ENCODE peak calls at places on chromosomes 3 and 15, in seven cellular contexts. A is choroid plexus epithelial cell, W is heart left ventricle, X is lower leg skin, D is colonic mucosa, Y is breast epithelium, C is cardiac fibroblast. B is an unnamed sample.

GRCh38 chr3:124234852-124235252 is 242.9 kb upstream of the ROPN1 start:
- DNase-seq in A (no peak), W (peak), X (no peak), D (no peak), Y (no peak), C (peak), B (no peak)

GRCh38 chr15:92796163-92796611 is 103.9 kb upstream of the CHD2 start:
- DNase-seq in A (no peak), W (no peak), X (no peak), D (no peak), Y (no peak), C (no peak), B (no peak)

GRCh38 chr3:46442591-46443530 is 21.8 kb downstream of the LTF start:
- DNase-seq in A (no peak), W (no peak), X (no peak), D (peak), Y (no peak), C (peak), B (peak)

GRCh38 chr3:144104146-144104545 is 132.5 kb downstream of the DIPK2A start:
- DNase-seq in A (no peak), W (no peak), X (no peak), D (no peak), Y (no peak), C (no peak), B (no peak)

GRCh38 chr3:161893972-161894371 is 397.4 kb downstream of the OTOL1 start:
- DNase-seq in A (peak), W (no peak), X (no peak), D (no peak), Y (no peak), C (peak), B (no peak)

GRCh38 chr3:151931171-151931570 is 57.7 kb downstream of the SUCNR1 start:
- DNase-seq in A (peak), W (no peak), X (no peak), D (no peak), Y (no peak), C (peak), B (no peak)

GRCh38 chr15:65066635-65067333 is 1.0 kb downstream of the RASL12 start:
- DNase-seq in A (no peak), W (peak), X (no peak), D (no peak), Y (no peak), C (no peak), B (no peak)

GRCh38 chr15:99962006-99962561 is 228.8 kb upstream of the LYSMD4 start:
- DNase-seq in A (no peak), W (no peak), X (peak), D (peak), Y (no peak), C (no peak), B (no peak)

GRCh38 chr3:115004201-115005140 is 142.6 kb downstream of the ZBTB20 start:
- DNase-seq in A (no peak), W (no peak), X (no peak), D (no peak), Y (no peak), C (no peak), B (no peak)

GRCh38 chr15:80618666-80619481 is 76.2 kb upstream of the ABHD17C start:
- DNase-seq in A (no peak), W (no peak), X (no peak), D (no peak), Y (no peak), C (no peak), B (no peak)

GRCh38 chr15:71357357-71357756 is 242.1 kb downstream of the THSD4 start:
- DNase-seq in A (no peak), W (peak), X (no peak), D (peak), Y (no peak), C (no peak), B (no peak)

GRCh38 chr3:165206454-165207266 is 10.5 kb upstream of the SLITRK3 start:
- DNase-seq in A (peak), W (peak), X (peak), D (peak), Y (peak), C (peak), B (peak)

GRCh38 chr3:37591130-37591865 is 270.4 kb upstream of the CTDSPL start:
- DNase-seq in A (no peak), W (peak), X (no peak), D (peak), Y (no peak), C (peak), B (no peak)

GRCh38 chr3:182837855-182838454 is 44.7 kb downstream of the ATP11B start:
- DNase-seq in A (peak), W (no peak), X (no peak), D (no peak), Y (no peak), C (peak), B (peak)

GRCh38 chr3:4220050-4220449 is 83.1 kb upstream of the SETMAR start:
- DNase-seq in A (no peak), W (no peak), X (no peak), D (no peak), Y (no peak), C (no peak), B (no peak)

GRCh38 chr15:63879211-63879610 is 45.5 kb upstream of the HERC1 start:
- DNase-seq in A (no peak), W (no peak), X (no peak), D (no peak), Y (no peak), C (no peak), B (no peak)

GRCh38 chr15:66720206-66721010 is 18.4 kb downstream of the SMAD6 start:
- DNase-seq in A (peak), W (no peak), X (no peak), D (no peak), Y (no peak), C (peak), B (no peak)

GRCh38 chr3:14461748-14462324 is 59.4 kb downstream of the SLC6A6 start:
- DNase-seq in A (peak), W (peak), X (no peak), D (peak), Y (no peak), C (peak), B (peak)

GRCh38 chr3:173650596-173650995 is 253.1 kb downstream of the NLGN1 start:
- DNase-seq in A (no peak), W (no peak), X (no peak), D (no peak), Y (no peak), C (no peak), B (no peak)

GRCh38 chr3:174441588-174442316 is 417.4 kb upstream of the NAALADL2 start:
- DNase-seq in A (peak), W (no peak), X (no peak), D (no peak), Y (no peak), C (peak), B (no peak)

GRCh38 chr3:197028711-197029510 is 706 bp downstream of the MELTF start:
- DNase-seq in A (no peak), W (no peak), X (no peak), D (peak), Y (no peak), C (no peak), B (no peak)

GRCh38 chr3:125045965-125046364 is 9.8 kb downstream of the HEG1 start:
- DNase-seq in A (peak), W (no peak), X (no peak), D (no peak), Y (no peak), C (peak), B (no peak)

GRCh38 chr15:51499379-51499976 is 123.1 kb downstream of the DMXL2 start:
- DNase-seq in A (peak), W (no peak), X (no peak), D (no peak), Y (no peak), C (peak), B (no peak)

GRCh38 chr15:40087991-40088928 is 20.4 kb downstream of the BMF start:
- DNase-seq in A (peak), W (peak), X (peak), D (no peak), Y (no peak), C (peak), B (no peak)

GRCh38 chr3:32820430-32820829 is 2.6 kb downstream of the TRIM71 start:
- DNase-seq in A (no peak), W (no peak), X (no peak), D (no peak), Y (no peak), C (no peak), B (no peak)

GRCh38 chr3:32822609-32823498 is 5.1 kb downstream of the TRIM71 start:
- DNase-seq in A (no peak), W (no peak), X (no peak), D (no peak), Y (no peak), C (no peak), B (no peak)

GRCh38 chr3:32819581-32820348 is 2.0 kb downstream of the TRIM71 start:
- DNase-seq in A (no peak), W (no peak), X (no peak), D (no peak), Y (no peak), C (no peak), B (no peak)

GRCh38 chr3:32821686-32822296 is 4.0 kb downstream of the TRIM71 start:
- DNase-seq in A (no peak), W (no peak), X (no peak), D (no peak), Y (no peak), C (no peak), B (no peak)

DNA sequence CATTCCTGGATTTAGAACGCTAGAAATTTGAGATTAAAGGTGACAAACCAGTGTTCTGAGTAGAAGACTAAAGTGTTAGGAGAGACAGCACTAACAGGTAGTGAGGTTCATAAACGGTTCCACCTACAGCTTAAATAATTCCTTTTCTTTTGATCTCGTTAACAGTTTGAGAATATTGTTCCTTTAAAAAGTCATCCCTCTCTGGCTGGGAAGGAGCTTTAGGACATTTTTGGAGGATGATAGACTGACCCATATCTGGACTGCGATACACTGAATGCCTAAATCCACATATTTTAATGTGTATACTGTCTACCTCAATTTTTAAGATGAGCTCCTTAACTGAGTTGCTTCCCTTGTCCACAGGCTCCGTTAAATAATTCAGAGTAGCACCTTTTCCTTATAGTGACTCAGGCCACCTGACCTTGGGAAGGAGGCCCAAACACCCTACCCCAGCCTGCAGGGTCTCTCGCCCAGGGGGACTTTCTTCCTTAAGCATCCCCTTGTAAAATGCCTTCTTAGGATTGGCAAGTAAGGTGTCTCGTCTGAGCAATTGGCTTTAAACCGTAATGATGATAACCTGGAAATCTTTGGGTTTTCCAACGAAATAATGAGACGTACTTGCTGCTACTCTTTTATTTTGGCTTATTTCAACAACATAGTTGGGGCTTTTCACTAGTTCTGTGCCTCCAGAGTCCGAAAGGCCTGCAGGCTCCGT is 3.3 kb downstream of the TRIM71 start:
- DNase-seq in A (no peak), W (no peak), X (no peak), D (no peak), Y (no peak), C (no peak), B (no peak)
- H3K4me3 ChIP-seq in A (no peak), W (peak), X (no peak), D (no peak), Y (no peak), C (no peak), B (no peak)

GRCh38 chr3:186921578-186921977 is 8.7 kb upstream of the ST6GAL1 start:
- DNase-seq in A (no peak), W (no peak), X (no peak), D (no peak), Y (no peak), C (no peak), B (no peak)
- TF ChIP-seq CTCF in A (no peak), W (no peak), X (no peak), D (no peak), Y (no peak), C (no peak), B (no peak)

GRCh38 chr3:58577269-58577821 is at the start of gene FAM107A:
- DNase-seq in A (peak), W (peak), X (peak), D (peak), Y (peak), C (peak), B (no peak)
- H3K4me3 ChIP-seq in A (no peak), W (peak), X (peak), D (no peak), Y (peak), C (no peak), B (no peak)

GRCh38 chr3:42773409-42773751 is 327 bp upstream of the CCDC13 start:
- DNase-seq in A (no peak), W (no peak), X (no peak), D (no peak), Y (no peak), C (no peak), B (no peak)
- TF ChIP-seq CTCF in A (no peak), W (no peak), X (no peak), D (no peak), Y (no peak), C (no peak), B (no peak)

GRCh38 chr15:48360841-48361240 is 29.6 kb downstream of the DUT start:
- DNase-seq in A (peak), W (no peak), X (no peak), D (no peak), Y (no peak), C (peak), B (no peak)

GRCh38 chr15:48355377-48355776 is 24.1 kb downstream of the DUT start:
- DNase-seq in A (peak), W (no peak), X (no peak), D (no peak), Y (no peak), C (peak), B (peak)

GRCh38 chr15:48354694-48355303 is 23.6 kb downstream of the DUT start:
- DNase-seq in A (no peak), W (no peak), X (no peak), D (no peak), Y (no peak), C (no peak), B (no peak)

GRCh38 chr15:48358681-48359152 is 27.5 kb downstream of the DUT start:
- DNase-seq in A (peak), W (no peak), X (no peak), D (no peak), Y (no peak), C (peak), B (no peak)

DNA sequence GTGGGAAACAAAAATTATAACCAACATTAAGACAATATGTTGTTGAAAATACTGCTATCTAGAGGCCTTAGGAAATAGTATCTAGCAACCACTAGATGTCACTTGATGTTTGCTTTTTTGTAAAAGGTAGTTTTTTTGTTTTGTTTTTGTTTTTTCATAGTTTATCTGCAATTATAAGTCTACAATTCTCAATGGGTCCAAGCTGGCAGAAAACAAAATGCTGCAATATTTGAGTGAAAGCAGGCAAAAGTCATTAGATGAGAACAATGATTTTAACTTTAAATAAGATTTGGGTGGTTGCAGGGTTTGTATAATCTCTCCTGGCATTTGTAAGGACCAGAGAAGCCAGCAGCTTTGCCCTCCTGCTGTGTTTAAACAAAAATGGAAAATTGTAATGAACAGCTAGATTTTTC is 27.0 kb downstream of the DUT start:
- DNase-seq in A (peak), W (no peak), X (no peak), D (no peak), Y (no peak), C (peak), B (no peak)
- H3K4me3 ChIP-seq in A (no peak), W (no peak), X (no peak), D (no peak), Y (no peak), C (no peak), B (no peak)

B was measured in HL-60.